ENCODE peak calls at places on chromosomes 1 and 21, in seven cellular contexts. V, S, F, X, M, J and N are unnamed samples.

GRCh38 chr21:44525431-44526095 is 14.4 kb downstream of the KRTAP10-1 start:
- DNase-seq in V (no peak), S (peak; percentile 63), F (no peak), X (peak; percentile 3), M (no peak), J (peak; percentile 52), N (no peak)

GRCh38 chr21:36310016-36310415 is 10.0 kb upstream of the MORC3 start:
- DNase-seq in V (no peak), S (no peak), F (no peak), X (no peak), M (no peak), J (peak; percentile 2), N (no peak)

GRCh38 chr1:159171254-159171687 is at the start of gene CADM3:
- DNase-seq in V (no peak), S (peak; percentile 64), F (no peak), X (no peak), M (no peak), J (no peak), N (no peak)

GRCh38 chr1:2019162-2019542 is at the start of gene GABRD:
- DNase-seq in V (no peak), S (no peak), F (no peak), X (no peak), M (no peak), J (no peak), N (no peak)

GRCh38 chr1:203126151-203126865 is 1.2 kb upstream of the ADORA1 start:
- DNase-seq in V (no peak), S (no peak), F (no peak), X (no peak), M (no peak), J (no peak), N (peak; percentile 80)

GRCh38 chr1:91842056-91842455 is 43.9 kb downstream of the TGFBR3 start:
- DNase-seq in V (no peak), S (no peak), F (no peak), X (no peak), M (no peak), J (no peak), N (no peak)

GRCh38 chr1:55081188-55081904 is 42.0 kb downstream of the PCSK9 start:
- DNase-seq in V (no peak), S (no peak), F (no peak), X (no peak), M (no peak), J (no peak), N (no peak)

GRCh38 chr1:209825591-209826433 is 2.0 kb upstream of the UTP25 start:
- DNase-seq in V (peak; percentile 77), S (no peak), F (no peak), X (no peak), M (no peak), J (no peak), N (no peak)

GRCh38 chr1:119859647-119860046 is 36.7 kb downstream of the ADAM30 start:
- DNase-seq in V (no peak), S (no peak), F (no peak), X (no peak), M (peak; percentile 21), J (no peak), N (no peak)

GRCh38 chr1:44405041-44405803 is at the start of gene RNF220:
- DNase-seq in V (peak; percentile 36), S (no peak), F (no peak), X (peak; percentile 42), M (peak; percentile 79), J (peak; percentile 61), N (no peak)

GRCh38 chr1:2037314-2037979 is 12.8 kb upstream of the PRKCZ start:
- DNase-seq in V (no peak), S (no peak), F (no peak), X (no peak), M (no peak), J (no peak), N (no peak)

DNA sequence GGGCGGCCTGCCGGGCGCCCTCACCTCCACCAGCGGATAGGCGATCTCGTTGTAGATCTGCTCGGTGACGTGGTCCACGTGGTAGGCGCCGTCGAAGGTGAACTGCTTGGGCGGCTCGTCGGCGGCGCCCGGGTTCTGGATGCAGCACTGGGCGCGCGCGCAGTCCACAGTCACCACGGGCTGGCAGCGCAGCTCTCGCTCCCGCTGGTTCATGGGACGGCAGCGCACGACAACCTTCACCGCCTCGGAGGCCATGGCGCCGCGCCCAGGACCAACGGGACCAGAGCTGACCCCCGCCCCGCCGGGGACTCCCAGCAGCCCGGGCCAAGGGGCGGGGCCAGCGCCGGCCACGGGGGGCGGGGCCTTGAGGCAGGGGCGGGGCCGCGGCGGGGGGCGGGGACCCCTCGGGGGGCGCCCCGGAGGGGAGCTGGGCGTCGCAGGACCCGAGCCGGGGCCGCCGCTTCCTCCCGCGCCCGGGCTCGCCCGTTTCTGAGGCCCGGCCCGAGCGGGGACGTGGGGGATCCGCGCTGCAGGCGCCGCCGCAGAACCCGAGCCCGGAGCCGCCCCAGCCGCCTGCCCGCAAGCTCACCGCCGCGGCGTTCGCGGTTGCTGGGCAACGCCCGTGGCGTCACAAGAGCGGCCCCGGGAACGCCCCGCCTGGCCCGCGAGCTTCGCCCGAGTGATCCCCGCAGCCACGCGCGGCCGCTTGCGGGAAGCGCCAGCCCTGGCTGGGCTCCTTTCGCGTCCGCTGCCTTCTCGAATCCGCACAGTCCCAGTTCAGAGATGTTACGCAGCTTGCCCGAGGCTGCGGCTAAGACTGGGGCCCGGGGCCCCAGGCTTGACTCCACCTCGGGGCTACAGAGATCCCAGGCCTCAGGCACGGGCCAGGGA is at the start of gene KIF17:
- DNase-seq in V (peak; percentile 53), S (peak; percentile 89), F (no peak), X (peak; percentile 81), M (no peak), J (peak; percentile 78), N (no peak)
- H3K27ac ChIP-seq in V (no peak within 1 kb of the TSS), S (no peak within 1 kb of the TSS), F (peak within 1 kb of the TSS; percentile 57), X (no peak within 1 kb of the TSS), M (peak within 1 kb of the TSS; percentile 8), J (no peak within 1 kb of the TSS), N (no peak within 1 kb of the TSS)

DNA sequence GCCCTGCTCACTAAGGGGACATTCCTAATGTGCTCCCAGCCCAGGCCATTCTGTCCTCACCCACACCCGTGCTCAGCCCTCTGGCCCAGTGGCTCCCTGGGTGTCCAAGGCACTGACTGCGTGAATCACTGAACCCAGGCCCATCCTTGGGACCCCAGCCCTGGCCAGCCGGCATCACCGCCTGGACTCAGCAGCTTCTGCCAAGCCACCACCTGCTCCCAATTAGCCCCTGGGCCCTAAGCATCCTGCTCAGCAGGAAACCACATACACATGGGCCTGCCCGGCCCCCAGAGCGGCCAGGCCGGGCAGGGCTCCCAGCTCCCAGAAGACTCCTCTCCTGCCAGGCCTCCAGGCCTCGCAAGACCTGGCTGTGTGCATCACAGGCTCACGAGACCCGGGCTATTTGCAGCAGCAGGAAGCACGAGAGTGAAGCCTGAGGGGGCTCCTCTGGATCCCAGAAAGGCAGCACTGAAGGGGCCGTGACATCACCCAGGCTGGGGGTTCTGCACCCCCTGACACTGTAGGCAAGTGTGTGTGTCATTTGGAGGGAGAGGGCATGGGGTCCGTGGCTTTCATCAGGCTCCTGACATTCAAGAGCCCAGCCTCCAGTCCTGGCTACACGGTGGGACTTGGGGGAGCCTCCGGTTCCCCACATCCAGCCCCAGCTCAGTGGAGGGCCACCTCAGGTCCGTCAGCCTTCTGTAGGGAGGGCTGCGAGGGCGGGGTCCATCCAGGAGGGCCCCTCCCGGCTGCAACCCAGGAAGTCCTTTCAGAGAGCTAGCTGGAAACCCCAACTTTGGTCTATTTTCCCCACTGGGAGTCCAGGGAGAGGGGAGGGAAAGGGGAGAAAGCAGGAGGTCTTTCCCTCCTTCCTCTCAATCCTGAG is 1.6 kb downstream of the MFAP2 start:
- DNase-seq in V (no peak), S (peak; percentile 92), F (no peak), X (peak; percentile 29), M (no peak), J (peak; percentile 84), N (no peak)
- TF ChIP-seq POLR2AphosphoS5 in V (peak; percentile 23), S (peak; percentile 71), F (no peak), X (no peak), M (no peak), J (no peak), N (peak; percentile 93)

GRCh38 chr1:27427329-27427728 is 34.9 kb downstream of the GPR3 start:
- DNase-seq in V (no peak), S (no peak), F (no peak), X (no peak), M (no peak), J (no peak), N (no peak)

GRCh38 chr1:27429029-27429425 is 36.6 kb downstream of the GPR3 start:
- DNase-seq in V (no peak), S (no peak), F (no peak), X (no peak), M (no peak), J (no peak), N (no peak)

GRCh38 chr1:27430903-27431653 is 38.7 kb downstream of the GPR3 start:
- DNase-seq in V (peak; percentile 23), S (no peak), F (no peak), X (no peak), M (no peak), J (no peak), N (no peak)

GRCh38 chr1:27427836-27428315 is 35.5 kb downstream of the GPR3 start:
- DNase-seq in V (no peak), S (no peak), F (no peak), X (no peak), M (no peak), J (no peak), N (no peak)

DNA sequence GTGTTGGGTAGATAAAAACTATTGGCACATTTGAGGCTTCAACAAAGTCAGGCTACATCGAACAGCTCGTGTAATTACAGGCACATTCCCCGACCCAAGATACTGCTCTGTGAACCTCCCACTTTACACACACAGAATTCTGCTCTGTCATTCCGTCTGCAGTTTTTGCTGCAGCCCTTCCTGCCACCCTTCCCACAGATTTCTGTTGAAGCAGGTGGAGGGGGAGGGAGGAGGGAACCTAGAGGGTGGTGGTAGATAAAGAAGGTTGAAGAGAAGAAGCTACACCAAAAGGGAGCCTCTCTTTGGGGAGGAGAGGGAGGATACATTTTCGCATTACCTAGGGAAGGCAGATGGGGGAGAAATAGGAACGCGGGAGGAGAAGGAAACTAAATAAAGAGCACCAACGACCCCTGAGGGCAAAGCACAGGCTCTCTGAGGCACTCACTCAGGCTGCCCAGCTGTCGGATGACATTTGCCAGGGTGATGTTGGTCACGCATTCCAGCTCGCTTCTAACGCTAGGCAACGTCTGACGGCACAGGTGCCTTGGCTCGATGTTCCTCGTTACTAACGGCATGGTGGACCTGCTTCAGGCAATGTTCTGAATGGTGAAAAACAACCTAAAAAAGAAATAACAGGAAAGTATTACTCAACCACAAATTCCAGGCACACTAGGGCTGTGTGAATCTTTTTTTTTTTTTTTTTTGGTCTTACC is 36.0 kb downstream of the GPR3 start:
- DNase-seq in V (no peak), S (peak; percentile 76), F (no peak), X (no peak), M (no peak), J (no peak), N (no peak)
- H3K27ac ChIP-seq in V (peak overlapping the region; percentile 48), S (peak overlapping the region; percentile 85), F (no peak overlapping the region), X (peak overlapping the region; percentile 79), M (no peak overlapping the region), J (peak overlapping the region; percentile 78), N (peak overlapping the region; percentile 69)

DNA sequence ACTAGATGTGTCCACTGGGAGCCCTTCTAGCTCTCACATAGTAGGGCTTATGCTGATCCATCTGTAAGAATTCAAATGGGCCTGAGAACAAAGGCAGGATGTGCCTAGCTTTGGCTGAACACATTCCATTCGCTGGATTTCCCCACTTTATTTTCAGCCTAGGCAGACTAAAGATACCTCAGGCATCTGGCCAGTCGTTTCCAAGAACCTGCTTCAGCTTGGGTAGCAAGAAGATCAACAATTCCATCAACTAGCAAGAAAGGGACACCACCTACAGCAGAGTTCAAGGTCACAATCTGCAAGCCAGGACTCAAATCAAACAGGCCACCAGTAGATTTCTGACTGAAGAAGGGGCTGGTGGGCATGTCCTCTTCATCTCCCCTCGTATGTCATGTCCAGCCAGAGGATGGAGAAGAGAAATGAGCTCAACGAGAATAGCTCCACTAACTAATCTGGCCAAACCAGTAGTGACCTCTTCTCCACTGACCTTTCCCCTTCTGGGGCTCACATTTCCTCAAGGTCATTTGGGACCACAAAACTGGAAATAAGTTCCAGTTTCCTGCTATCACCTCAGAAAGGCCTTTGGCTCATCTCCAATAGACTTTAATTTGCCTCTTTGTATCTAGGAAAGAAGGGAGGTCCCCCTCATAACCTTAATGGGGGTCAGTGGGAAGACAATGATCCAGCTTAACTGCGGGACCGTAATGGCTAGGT is 14.2 kb downstream of the TXNIP start:
- DNase-seq in V (no peak), S (peak; percentile 58), F (no peak), X (no peak), M (no peak), J (peak; percentile 56), N (no peak)
- TF ChIP-seq POLR2AphosphoS5 in V (peak; percentile 23), S (no peak), F (no peak), X (peak; percentile 37), M (no peak), J (no peak), N (no peak)